ENCODE peak calls at places on chromosome 16, in five cellular contexts. M is GM23248, U is HCT116, Z is hepatocyte, G is GM23338. T is an unnamed sample.
A peak's percentile ranks its signal among the peaks of the same experiment; 100 is the strongest.

GRCh38 chr16:12646490-12647274 is 157.0 kb downstream of the CPPED1 start:
- DNase-seq in M (peak; percentile 38), U (no peak), Z (no peak), G (no peak), T (no peak)

GRCh38 chr16:14351647-14352046 is 278.4 kb downstream of the PARN start:
- DNase-seq in M (no peak), U (no peak), Z (no peak), G (no peak), T (peak; percentile 9)

GRCh38 chr16:1448536-1449116 is 4.3 kb upstream of the CCDC154 start:
- DNase-seq in M (no peak), U (no peak), Z (no peak), G (no peak), T (no peak)

GRCh38 chr16:53071748-53072301 is 17.0 kb downstream of the CHD9 start:
- DNase-seq in M (no peak), U (no peak), Z (no peak), G (no peak), T (no peak)

GRCh38 chr16:27315333-27316037 is 1.7 kb downstream of the IL4R start:
- DNase-seq in M (peak; percentile 72), U (peak; percentile 43), Z (peak; percentile 65), G (peak; percentile 38), T (peak; percentile 91)

GRCh38 chr16:55563797-55564196 is 2.7 kb upstream of the CAPNS2 start:
- DNase-seq in M (peak; percentile 17), U (no peak), Z (no peak), G (no peak), T (no peak)

GRCh38 chr16:90020838-90021382 is 1.7 kb upstream of the DBNDD1 start:
- DNase-seq in M (peak; percentile 37), U (no peak), Z (no peak), G (no peak), T (peak; percentile 12)

GRCh38 chr16:56116577-56116964 is 74.7 kb upstream of the GNAO1 start:
- DNase-seq in M (no peak), U (no peak), Z (no peak), G (peak; percentile 45), T (no peak)

GRCh38 chr16:87107221-87107620 is 210.0 kb downstream of the C16orf95 start:
- DNase-seq in M (no peak), U (no peak), Z (no peak), G (no peak), T (no peak)

GRCh38 chr16:72131036-72131435 is 37.4 kb downstream of the DHX38 start:
- DNase-seq in M (no peak), U (no peak), Z (no peak), G (no peak), T (no peak)

GRCh38 chr16:16047761-16048160 is 98.3 kb downstream of the ABCC1 start:
- DNase-seq in M (no peak), U (no peak), Z (no peak), G (no peak), T (no peak)

GRCh38 chr16:77414752-77415231 is 20.0 kb downstream of the ADAMTS18 start:
- DNase-seq in M (peak; percentile 36), U (no peak), Z (no peak), G (no peak), T (peak; percentile 89)

GRCh38 chr16:55759983-55760664 is 72.8 kb downstream of the CES1 start:
- DNase-seq in M (peak; percentile 4), U (no peak), Z (peak; percentile 40), G (peak; percentile 87), T (no peak)

GRCh38 chr16:88327566-88328312 is 55.0 kb upstream of the ZNF469 start:
- DNase-seq in M (no peak), U (no peak), Z (no peak), G (no peak), T (no peak)

GRCh38 chr16:69064789-69065313 is 40.6 kb upstream of the HAS3 start:
- DNase-seq in M (peak; percentile 20), U (no peak), Z (no peak), G (peak; percentile 34), T (no peak)

GRCh38 chr16:53220585-53220984 is 165.8 kb downstream of the CHD9 start:
- DNase-seq in M (peak; percentile 74), U (no peak), Z (peak; percentile 5), G (peak; percentile 41), T (no peak)

GRCh38 chr16:85963746-85964370 is 64.9 kb downstream of the IRF8 start:
- DNase-seq in M (peak; percentile 26), U (no peak), Z (peak; percentile 33), G (no peak), T (no peak)

GRCh38 chr16:55534773-55535172 is 25.9 kb downstream of the LPCAT2 start:
- DNase-seq in M (no peak), U (no peak), Z (no peak), G (no peak), T (no peak)

GRCh38 chr16:12405083-12405482 is 398.6 kb downstream of the CPPED1 start:
- DNase-seq in M (no peak), U (no peak), Z (no peak), G (no peak), T (no peak)

GRCh38 chr16:89593841-89594240 is 18.3 kb downstream of the CPNE7 start:
- DNase-seq in M (no peak), U (no peak), Z (no peak), G (no peak), T (no peak)

GRCh38 chr16:75248142-75248535 is 3.3 kb downstream of the BCAR1 start:
- DNase-seq in M (no peak), U (no peak), Z (no peak), G (no peak), T (no peak)

GRCh38 chr16:27103954-27104353 is 37.2 kb downstream of the C16orf82 start:
- DNase-seq in M (no peak), U (no peak), Z (no peak), G (no peak), T (no peak)

GRCh38 chr16:11621920-11622651 is 35.4 kb upstream of the LITAF start:
- DNase-seq in M (peak; percentile 56), U (no peak), Z (no peak), G (no peak), T (no peak)

GRCh38 chr16:12137344-12138094 is 161.0 kb downstream of the SNX29 start:
- DNase-seq in M (no peak), U (no peak), Z (no peak), G (no peak), T (no peak)

GRCh38 chr16:29170393-29171239 is 185.8 kb downstream of the LAT start:
- DNase-seq in M (no peak), U (no peak), Z (no peak), G (no peak), T (no peak)

GRCh38 chr16:56565023-56565477 is at the start of gene MT4:
- DNase-seq in M (no peak), U (no peak), Z (no peak), G (no peak), T (no peak)

GRCh38 chr16:85888405-85889331 is 10.3 kb upstream of the IRF8 start:
- DNase-seq in M (peak; percentile 78), U (no peak), Z (no peak), G (no peak), T (peak; percentile 73)

GRCh38 chr16:35730251-35730650 is 2270.8 kb downstream of the TP53TG3F start:
- DNase-seq in M (no peak), U (no peak), Z (no peak), G (no peak), T (no peak)

GRCh38 chr16:28534542-28535373 is 4.0 kb downstream of the NUPR1 start:
- DNase-seq in M (peak; percentile 75), U (no peak), Z (no peak), G (no peak), T (no peak)

GRCh38 chr16:2954228-2954627 is 9.8 kb upstream of the KREMEN2 start:
- DNase-seq in M (no peak), U (no peak), Z (no peak), G (no peak), T (no peak)

GRCh38 chr16:70453891-70454220 is 539 bp upstream of the FCSK start:
- DNase-seq in M (no peak), U (no peak), Z (peak; percentile 53), G (peak; percentile 82), T (peak; percentile 23)

GRCh38 chr16:10930755-10931093 is 11.5 kb downstream of the DEXI start:
- DNase-seq in M (no peak), U (no peak), Z (no peak), G (no peak), T (no peak)

GRCh38 chr16:4261557-4262172 is 11.2 kb downstream of the TFAP4 start:
- DNase-seq in M (peak; percentile 30), U (peak; percentile 22), Z (peak; percentile 66), G (peak; percentile 86), T (peak; percentile 19)

GRCh38 chr16:19601083-19601976 is 45.8 kb downstream of the VPS35L start:
- DNase-seq in M (peak; percentile 64), U (peak; percentile 36), Z (peak; percentile 52), G (peak; percentile 75), T (peak; percentile 47)

GRCh38 chr16:89595330-89596060 is 17.9 kb upstream of the DPEP1 start:
- DNase-seq in M (no peak), U (no peak), Z (no peak), G (no peak), T (no peak)

GRCh38 chr16:82638095-82638798 is 11.5 kb downstream of the CDH13 start:
- DNase-seq in M (peak; percentile 83), U (no peak), Z (no peak), G (no peak), T (peak; percentile 57)

DNA sequence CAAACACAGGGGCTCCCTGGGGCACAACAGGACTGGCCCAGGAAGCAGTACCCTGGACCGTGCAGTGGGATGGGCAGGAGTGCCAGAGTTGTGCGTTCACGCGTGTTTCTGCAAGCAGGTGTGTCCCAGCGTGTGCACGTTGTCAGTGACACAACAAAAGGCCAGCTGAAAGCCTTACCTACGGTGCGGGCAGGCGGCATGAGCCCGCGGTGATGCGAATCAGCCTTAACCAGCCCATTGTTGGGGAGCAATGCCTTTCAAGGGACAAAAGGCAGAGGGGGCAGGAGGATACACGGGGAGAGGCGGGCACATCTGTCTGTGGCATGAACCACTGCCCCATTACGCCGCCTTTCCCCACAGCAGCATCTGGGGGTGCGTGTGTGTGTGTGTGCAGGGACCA is 158.3 kb downstream of the ZNF423 start:
- DNase-seq in M (no peak), U (no peak), Z (no peak), G (no peak), T (no peak)
- TF ChIP-seq EZH2phosphoT487 in M (no peak), U (no peak), Z (no peak), G (no peak), T (no peak)

GRCh38 chr16:66508914-66509496 is 40.9 kb downstream of the TK2 start:
- DNase-seq in M (no peak), U (no peak), Z (no peak), G (no peak), T (no peak)
- H2AFZ ChIP-seq in M (no peak overlapping the region), U (no peak overlapping the region), Z (no peak overlapping the region), G (no peak overlapping the region), T (no peak overlapping the region)

GRCh38 chr16:25443994-25444393 is 186.3 kb upstream of the ZKSCAN2 start:
- DNase-seq in M (no peak), U (no peak), Z (no peak), G (no peak), T (no peak)

GRCh38 chr16:25449802-25450201 is 192.2 kb upstream of the ZKSCAN2 start:
- DNase-seq in M (no peak), U (no peak), Z (no peak), G (no peak), T (no peak)
- TF ChIP-seq EZH2 in M (no peak), U (no peak), Z (no peak), G (no peak), T (no peak)

DNA sequence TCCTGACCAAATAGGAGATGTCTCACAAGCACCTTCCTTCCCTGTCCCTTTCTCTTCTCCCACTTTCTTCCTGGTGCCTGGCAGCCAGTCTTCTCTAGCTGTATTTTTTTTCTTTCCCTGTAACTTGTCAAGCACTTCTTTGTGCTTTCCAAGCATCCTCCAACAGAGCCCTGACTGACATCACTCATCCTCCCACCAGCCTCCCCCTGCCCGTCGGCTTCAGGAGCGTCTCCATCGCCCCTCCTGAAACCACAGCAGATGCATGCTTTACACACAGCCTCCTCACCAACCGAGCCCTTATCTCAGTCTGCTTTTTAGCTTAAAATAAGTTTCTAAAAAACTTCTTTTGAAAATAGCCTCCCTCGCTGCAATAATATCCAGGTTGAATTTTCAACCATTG is 268.7 kb upstream of the CDH5 start:
- DNase-seq in M (no peak), U (no peak), Z (no peak), G (no peak), T (no peak)
- TF ChIP-seq EZH2phosphoT487 in M (no peak), U (no peak), Z (no peak), G (no peak), T (no peak)

T was measured in PC-3.